ENCODE peak calls at places on chromosomes 11 and 22, in six cellular contexts. X is HFF-Myc, V is lower lobe of right lung, R is sigmoid colon, Z is nephron progenitor cell, F is astrocyte. H is an unnamed sample.

GRCh38 chr11:9462172-9462799 is 1.5 kb downstream of the ZNF143 start:
- DNase-seq in X (no peak), V (no peak), R (no peak), Z (no peak), F (peak), H (no peak)

GRCh38 chr11:13668957-13669521 is 571 bp downstream of the FAR1 start:
- DNase-seq in X (no peak), V (peak), R (peak), Z (peak), F (no peak), H (no peak)

GRCh38 chr11:9351956-9352355 is 32.5 kb upstream of the IPO7 start:
- DNase-seq in X (no peak), V (no peak), R (no peak), Z (no peak), F (peak), H (no peak)

GRCh38 chr11:36469881-36470802 is 39.9 kb downstream of the TRAF6 start:
- DNase-seq in X (no peak), V (no peak), R (no peak), Z (no peak), F (peak), H (no peak)

GRCh38 chr11:129933262-129933661 is 37.9 kb upstream of the NFRKB start:
- DNase-seq in X (no peak), V (no peak), R (no peak), Z (no peak), F (no peak), H (no peak)

GRCh38 chr22:46866591-46866990 is 104.1 kb downstream of the TBC1D22A start:
- DNase-seq in X (no peak), V (no peak), R (no peak), Z (no peak), F (peak), H (no peak)

GRCh38 chr11:36073411-36074203 is 129.7 kb downstream of the LDLRAD3 start:
- DNase-seq in X (peak), V (no peak), R (no peak), Z (no peak), F (peak), H (no peak)

GRCh38 chr11:115608976-115609375 is 104.8 kb upstream of the CADM1 start:
- DNase-seq in X (no peak), V (no peak), R (no peak), Z (no peak), F (no peak), H (no peak)

GRCh38 chr11:12914401-12914912 is 94.7 kb upstream of the RASSF10 start:
- DNase-seq in X (peak), V (peak), R (peak), Z (peak), F (peak), H (no peak)

GRCh38 chr22:45735273-45735672 is 63.6 kb downstream of the ATXN10 start:
- DNase-seq in X (no peak), V (no peak), R (no peak), Z (no peak), F (no peak), H (no peak)

GRCh38 chr22:45726081-45726480 is 54.4 kb downstream of the ATXN10 start:
- DNase-seq in X (no peak), V (no peak), R (no peak), Z (no peak), F (no peak), H (no peak)

GRCh38 chr22:45731041-45731797 is 59.6 kb downstream of the ATXN10 start:
- DNase-seq in X (no peak), V (no peak), R (no peak), Z (no peak), F (peak), H (no peak)

DNA sequence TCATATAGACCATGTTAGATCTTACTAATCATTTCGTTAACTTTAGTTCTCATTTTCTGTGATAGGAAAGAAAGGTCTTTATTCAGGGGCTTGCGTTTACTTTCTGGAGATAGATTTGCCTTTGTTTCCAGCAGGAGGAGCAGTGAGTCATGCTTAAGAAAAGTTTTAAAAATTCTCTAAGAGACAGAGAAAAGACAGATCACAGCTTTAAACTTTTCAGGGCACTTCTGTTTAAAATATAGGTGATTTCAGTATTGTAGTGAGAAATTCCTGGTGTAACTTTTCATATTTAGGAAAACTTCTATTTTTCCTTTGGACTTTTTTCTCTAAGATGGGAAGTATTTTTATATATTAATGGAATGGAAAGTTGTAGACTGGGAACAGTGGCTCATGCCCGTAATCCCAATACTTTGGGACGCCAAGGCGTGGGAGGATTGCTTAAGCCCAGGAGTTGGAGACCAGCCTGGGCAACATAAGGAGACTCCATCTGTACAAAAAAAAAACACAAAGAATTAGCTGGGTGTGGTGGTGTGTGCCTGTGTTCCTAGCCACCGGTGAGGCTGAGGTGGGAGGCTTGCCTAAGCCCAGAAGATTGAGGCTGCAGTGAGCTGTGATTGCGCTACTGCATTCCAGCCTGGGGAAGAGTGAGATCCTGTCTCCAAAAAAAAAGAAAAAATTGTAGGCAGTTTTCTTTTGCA is 60.3 kb downstream of the ATXN10 start:
- DNase-seq in X (no peak), V (no peak), R (no peak), Z (no peak), F (peak), H (no peak)
- TF ChIP-seq CTCF in X (peak), V (peak), R (peak), Z (peak), F (peak), H (no peak)

DNA sequence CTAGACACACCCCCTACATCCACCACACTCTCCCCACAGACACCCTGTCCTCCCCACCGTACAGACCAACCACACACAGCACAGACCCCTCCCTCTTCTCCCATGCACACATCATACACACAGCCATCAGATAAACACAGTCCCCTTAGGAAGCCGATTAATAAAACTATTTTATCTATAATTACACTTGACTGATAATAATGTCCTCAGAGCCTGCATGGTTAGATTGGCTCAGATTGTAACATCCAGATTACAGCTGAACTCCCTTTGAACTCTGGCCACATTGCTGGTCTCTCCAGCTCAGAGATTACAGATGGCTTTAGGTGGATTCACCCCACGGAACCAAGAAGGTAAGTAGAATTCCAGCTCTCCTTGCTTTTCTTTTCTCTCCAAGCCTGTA is 9.5 kb upstream of the ELF5 start:
- DNase-seq in X (no peak), V (no peak), R (no peak), Z (no peak), F (no peak), H (no peak)
- TF ChIP-seq CTCF in X (no peak), V (no peak), R (no peak), Z (no peak), F (no peak), H (no peak)

DNA sequence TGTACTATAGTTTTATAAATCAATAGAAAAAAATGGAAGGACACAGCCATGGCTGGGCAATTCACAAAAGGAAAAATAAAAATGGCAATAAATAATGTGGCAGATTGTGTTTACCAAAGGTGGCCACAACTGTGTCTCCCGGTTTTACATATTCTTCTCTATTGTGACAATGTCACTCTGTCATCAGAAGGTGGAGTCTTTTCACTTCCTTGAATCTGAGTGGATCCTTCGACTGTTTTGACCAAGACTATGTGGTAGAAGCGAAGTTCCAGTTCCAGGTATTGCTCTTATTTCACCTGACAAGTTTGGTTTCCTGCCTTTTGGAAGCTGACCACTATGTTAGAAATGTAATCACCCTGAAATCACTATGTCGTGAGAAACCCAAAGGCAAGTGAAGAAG is 31.0 kb upstream of the HSD17B12 start:
- DNase-seq in X (no peak), V (no peak), R (no peak), Z (no peak), F (no peak), H (no peak)
- TF ChIP-seq CTCF in X (no peak), V (no peak), R (no peak), Z (no peak), F (no peak), H (no peak)

DNA sequence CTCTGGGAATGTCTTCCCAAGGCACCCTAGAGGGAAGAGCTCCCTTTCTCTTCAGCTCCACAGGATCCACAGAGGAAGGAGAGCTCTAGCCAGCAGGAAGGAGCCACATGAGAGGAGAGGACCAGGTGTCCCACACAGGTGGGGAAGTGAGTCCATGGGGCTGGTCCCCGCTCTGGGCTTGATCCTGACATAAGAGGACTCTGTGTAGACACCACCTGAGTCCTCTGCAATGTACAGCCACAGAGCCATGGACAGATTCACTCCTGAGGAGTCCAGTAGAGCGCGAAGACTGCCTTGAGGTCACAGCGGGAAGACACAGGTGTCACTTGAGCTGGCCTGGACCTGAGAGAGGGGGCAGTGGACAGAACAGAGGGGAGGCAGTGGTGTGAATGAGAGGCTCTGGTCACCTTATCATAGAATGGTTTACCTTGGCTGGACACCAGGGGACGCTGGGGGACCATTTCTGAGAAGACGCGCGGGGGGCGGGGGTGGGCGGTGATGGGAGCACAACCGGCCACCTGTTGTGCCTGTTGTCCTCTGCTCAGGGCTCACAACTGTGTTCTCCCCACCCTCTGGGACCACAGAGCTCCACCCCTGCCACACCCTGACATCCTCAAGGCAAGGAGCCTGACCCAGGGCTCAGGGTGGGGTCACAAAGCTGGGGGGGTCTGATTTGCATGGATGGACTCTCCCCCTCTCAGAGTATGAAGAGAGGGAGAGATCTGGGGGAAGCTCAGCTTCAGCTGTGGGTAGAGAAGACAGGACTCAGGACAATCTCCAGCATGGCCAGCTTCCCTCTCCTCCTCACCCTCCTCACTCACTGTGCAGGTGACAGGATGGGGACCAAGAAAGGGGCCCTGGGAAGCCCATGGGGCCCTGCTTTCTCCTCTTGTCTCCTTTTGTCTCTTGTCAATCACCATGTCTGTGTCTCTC is 128.2 kb downstream of the ZNF280B start:
- DNase-seq in X (no peak), V (no peak), R (no peak), Z (peak), F (no peak), H (no peak)
- TF ChIP-seq CTCF in X (no peak), V (no peak), R (no peak), Z (peak), F (no peak), H (no peak)

GRCh38 chr11:123409886-123410549 is 20.1 kb upstream of the GRAMD1B start:
- DNase-seq in X (no peak), V (no peak), R (no peak), Z (no peak), F (no peak), H (no peak)

GRCh38 chr11:123408619-123409455 is 21.2 kb upstream of the GRAMD1B start:
- DNase-seq in X (no peak), V (no peak), R (no peak), Z (no peak), F (no peak), H (no peak)

GRCh38 chr11:123407996-123408597 is 22.0 kb upstream of the GRAMD1B start:
- DNase-seq in X (no peak), V (no peak), R (no peak), Z (no peak), F (no peak), H (no peak)

GRCh38 chr11:123409456-123409801 is 20.6 kb upstream of the GRAMD1B start:
- DNase-seq in X (no peak), V (no peak), R (no peak), Z (no peak), F (no peak), H (no peak)

DNA sequence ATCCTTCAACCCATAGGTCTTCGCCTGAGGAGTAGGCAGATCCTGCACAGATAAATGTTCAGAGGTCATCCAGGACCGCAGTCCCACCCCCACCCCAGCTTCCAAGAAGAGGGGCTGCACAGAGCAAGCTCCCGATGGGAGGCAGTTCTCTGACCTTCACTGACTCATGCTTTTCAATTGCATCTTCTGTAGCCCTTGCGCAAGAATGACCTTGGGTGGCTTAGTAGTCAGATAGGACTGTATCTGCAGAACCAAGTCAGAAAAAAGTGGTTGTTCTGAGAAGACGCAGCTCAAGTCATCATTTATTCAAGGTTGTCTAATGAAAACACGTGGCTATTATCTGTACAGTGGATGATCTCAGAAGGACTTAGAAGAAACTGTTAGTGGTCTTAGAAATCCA is 16.4 kb upstream of the GRAMD1B start:
- DNase-seq in X (no peak), V (no peak), R (no peak), Z (no peak), F (no peak), H (no peak)
- TF ChIP-seq CTCF in X (no peak), V (no peak), R (no peak), Z (no peak), F (no peak), H (no peak)

GRCh38 chr11:47768090-47768620 is 1.0 kb upstream of the FNBP4 start:
- DNase-seq in X (peak), V (peak), R (peak), Z (peak), F (peak), H (peak)
- TF ChIP-seq CTCF in X (no peak), V (no peak), R (no peak), Z (no peak), F (no peak), H (no peak)

DNA sequence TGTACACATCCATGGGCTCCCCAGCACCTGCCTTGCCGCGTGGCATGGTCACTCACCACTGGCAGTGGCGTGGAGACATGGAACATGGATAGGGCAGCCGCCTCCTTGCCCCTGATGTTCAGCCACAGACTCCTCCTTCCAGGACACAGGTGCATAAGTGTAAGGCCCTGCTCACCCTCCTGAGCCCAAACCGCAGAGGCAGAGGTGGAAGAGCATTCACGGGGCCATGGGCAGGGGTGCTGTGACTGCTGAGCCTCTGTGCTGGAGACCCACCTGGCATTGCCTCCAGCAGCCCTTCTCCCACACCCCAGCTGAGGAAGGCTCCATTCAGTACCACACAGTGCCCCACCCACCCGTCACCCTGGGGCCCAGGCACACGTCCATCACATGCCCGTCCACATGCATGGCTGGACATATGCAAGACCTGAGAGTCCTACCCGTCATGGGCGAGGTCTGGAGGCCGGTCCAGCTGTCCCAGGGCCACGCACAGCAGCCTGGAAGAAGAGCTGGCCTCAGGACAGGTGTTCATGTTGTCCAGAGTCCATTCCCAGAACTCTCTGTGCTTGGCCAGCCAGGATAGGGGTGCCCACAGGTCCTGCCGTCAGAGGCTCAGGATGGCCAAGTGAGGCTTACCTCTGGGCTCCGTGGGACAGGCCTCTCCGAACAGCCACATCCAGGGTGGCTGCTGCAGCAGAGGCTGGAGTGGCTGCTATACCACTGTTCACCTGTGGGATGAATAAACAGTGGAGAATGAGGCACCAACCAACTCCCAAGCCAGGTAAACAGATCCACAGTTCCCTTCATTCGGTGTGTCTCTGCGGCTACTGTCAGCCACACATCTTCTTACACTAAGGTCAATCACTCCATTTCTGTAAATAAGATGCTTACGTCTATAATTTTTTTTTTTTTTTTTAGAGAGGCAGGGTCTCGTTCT is 1.7 kb upstream of the TUBGCP6 start:
- DNase-seq in X (no peak), V (no peak), R (no peak), Z (no peak), F (no peak), H (no peak)
- TF ChIP-seq CTCF in X (no peak), V (no peak), R (no peak), Z (no peak), F (no peak), H (no peak)